ENCODE peak calls at places on chromosomes 5 and 9, in seven cellular contexts. B, U, Q, M, E, D and L are unnamed samples.

GRCh38 chr9:134175291-134175807 is 11.0 kb upstream of the RNU6ATAC start:
- DNase-seq in B (no peak), U (peak), Q (no peak), M (no peak), E (peak), D (no peak), L (no peak)

GRCh38 chr9:76459691-76460635 is 981 bp downstream of the GCNT1 start:
- DNase-seq in B (no peak), U (peak), Q (peak), M (peak), E (peak), D (peak), L (peak)

GRCh38 chr5:78995521-78995920 is 10.4 kb upstream of the ARSB start:
- DNase-seq in B (no peak), U (no peak), Q (no peak), M (no peak), E (no peak), D (no peak), L (no peak)

GRCh38 chr5:6659941-6660684 is 26.9 kb downstream of the SRD5A1 start:
- DNase-seq in B (peak), U (no peak), Q (no peak), M (no peak), E (no peak), D (no peak), L (no peak)

GRCh38 chr5:167051369-167051768 is 1240.1 kb upstream of the WWC1 start:
- DNase-seq in B (no peak), U (no peak), Q (no peak), M (no peak), E (no peak), D (no peak), L (no peak)

GRCh38 chr9:1058826-1059225 is 8.7 kb downstream of the DMRT2 start:
- DNase-seq in B (no peak), U (no peak), Q (no peak), M (no peak), E (no peak), D (no peak), L (no peak)

GRCh38 chr5:97281257-97281656 is 98.2 kb upstream of the RIOK2 start:
- DNase-seq in B (no peak), U (no peak), Q (no peak), M (no peak), E (no peak), D (no peak), L (no peak)

GRCh38 chr5:149002053-149002452 is 60.8 kb downstream of the SH3TC2 start:
- DNase-seq in B (no peak), U (no peak), Q (peak), M (peak), E (peak), D (no peak), L (no peak)

GRCh38 chr5:34897646-34898045 is 17.7 kb downstream of the RAD1 start:
- DNase-seq in B (no peak), U (no peak), Q (no peak), M (peak), E (no peak), D (no peak), L (no peak)

GRCh38 chr5:139696894-139697658 is 48.9 kb downstream of the CXXC5 start:
- DNase-seq in B (no peak), U (peak), Q (peak), M (peak), E (peak), D (no peak), L (no peak)

GRCh38 chr9:76394896-76395244 is 644 bp upstream of the RFK start:
- DNase-seq in B (peak), U (no peak), Q (peak), M (no peak), E (peak), D (no peak), L (peak)

GRCh38 chr9:69307446-69308216 is 17.4 kb upstream of the ENTREP1 start:
- DNase-seq in B (no peak), U (no peak), Q (no peak), M (no peak), E (no peak), D (no peak), L (no peak)

GRCh38 chr9:2985343-2985742 is 141.4 kb upstream of the PUM3 start:
- DNase-seq in B (no peak), U (no peak), Q (no peak), M (no peak), E (no peak), D (no peak), L (no peak)

GRCh38 chr9:2992427-2992826 is 148.5 kb upstream of the PUM3 start:
- DNase-seq in B (no peak), U (no peak), Q (no peak), M (no peak), E (no peak), D (no peak), L (no peak)

GRCh38 chr9:2987679-2988078 is 143.8 kb upstream of the PUM3 start:
- DNase-seq in B (no peak), U (no peak), Q (no peak), M (no peak), E (no peak), D (no peak), L (no peak)

DNA sequence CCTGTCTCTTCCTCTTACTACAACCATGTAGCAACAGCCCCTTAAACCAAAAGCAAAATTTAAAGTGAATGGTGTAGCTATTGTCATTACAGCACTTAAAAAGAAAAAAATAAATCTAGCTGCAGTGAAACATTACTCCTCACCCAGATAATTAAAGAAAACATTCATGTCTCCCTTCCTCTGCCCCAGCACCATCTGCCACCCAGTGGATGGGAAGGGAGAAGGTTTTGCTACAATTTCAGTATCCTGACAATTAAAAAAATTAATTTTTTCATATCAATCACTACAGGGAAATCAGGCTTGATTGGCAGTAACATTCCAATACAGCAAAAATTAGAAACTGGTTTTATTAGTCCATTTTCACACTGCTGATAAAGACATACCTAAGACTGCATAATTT is 147.4 kb upstream of the PUM3 start:
- DNase-seq in B (no peak), U (no peak), Q (no peak), M (no peak), E (no peak), D (no peak), L (no peak)
- TF ChIP-seq CTCF in B (no peak), U (no peak), Q (no peak), M (peak), E (no peak), D (peak), L (no peak)

GRCh38 chr5:141560141-141560540 is 58.7 kb downstream of the DIAPH1 start:
- DNase-seq in B (no peak), U (no peak), Q (no peak), M (peak), E (no peak), D (no peak), L (no peak)

GRCh38 chr5:141557681-141558136 is 61.1 kb downstream of the DIAPH1 start:
- DNase-seq in B (peak), U (peak), Q (peak), M (peak), E (peak), D (peak), L (peak)

GRCh38 chr5:141558150-141558549 is 60.6 kb downstream of the DIAPH1 start:
- DNase-seq in B (no peak), U (no peak), Q (no peak), M (no peak), E (no peak), D (no peak), L (no peak)

GRCh38 chr5:141559481-141559880 is 59.3 kb downstream of the DIAPH1 start:
- DNase-seq in B (no peak), U (no peak), Q (no peak), M (peak), E (no peak), D (no peak), L (no peak)

GRCh38 chr5:141560725-141561483 is 57.9 kb downstream of the DIAPH1 start:
- DNase-seq in B (no peak), U (peak), Q (peak), M (peak), E (peak), D (peak), L (peak)
- TF ChIP-seq CTCF in B (peak), U (peak), Q (peak), M (peak), E (peak), D (peak), L (peak)

DNA sequence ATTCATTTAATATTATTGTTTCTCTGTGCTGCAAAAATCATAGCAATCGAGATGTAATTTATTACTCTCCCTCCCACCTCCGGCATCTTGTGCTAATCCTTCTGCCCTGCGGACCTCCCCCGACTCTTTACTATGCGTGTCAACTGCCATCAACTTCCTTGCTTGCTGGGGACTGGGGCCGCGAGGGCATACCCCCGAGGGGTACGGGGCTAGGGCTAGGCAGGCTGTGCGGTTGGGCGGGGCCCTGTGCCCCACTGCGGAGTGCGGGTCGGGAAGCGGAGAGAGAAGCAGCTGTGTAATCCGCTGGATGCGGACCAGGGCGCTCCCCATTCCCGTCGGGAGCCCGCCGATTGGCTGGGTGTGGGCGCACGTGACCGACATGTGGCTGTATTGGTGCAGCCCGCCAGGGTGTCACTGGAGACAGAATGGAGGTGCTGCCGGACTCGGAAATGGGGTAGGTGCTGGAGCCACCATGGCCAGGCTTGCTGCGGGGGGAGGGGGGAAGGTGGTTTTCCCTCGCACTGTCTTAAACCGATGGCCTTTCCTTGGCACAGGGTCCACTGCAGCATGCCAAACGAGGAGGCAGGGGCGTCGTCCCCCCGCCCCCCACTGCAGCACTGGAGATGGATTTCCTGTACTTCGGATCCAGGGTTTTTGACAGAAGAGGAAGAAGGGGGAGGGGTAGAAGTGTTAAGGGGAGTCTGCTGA is at the start of gene APC:
- DNase-seq in B (peak), U (peak), Q (peak), M (peak), E (peak), D (peak), L (peak)
- TF ChIP-seq CTCF in B (no peak), U (no peak), Q (peak), M (no peak), E (no peak), D (peak), L (peak)

GRCh38 chr9:82763631-82764030 is 299.3 kb downstream of the RASEF start:
- DNase-seq in B (no peak), U (no peak), Q (no peak), M (peak), E (peak), D (no peak), L (peak)
- TF ChIP-seq CTCF in B (no peak), U (no peak), Q (peak), M (peak), E (no peak), D (no peak), L (no peak)

GRCh38 chr5:141864371-141865370 is 13.5 kb downstream of the PCDH1 start:
- DNase-seq in B (no peak), U (no peak), Q (no peak), M (no peak), E (no peak), D (no peak), L (no peak)
- TF ChIP-seq CTCF in B (no peak), U (no peak), Q (no peak), M (no peak), E (no peak), D (no peak), L (no peak)

GRCh38 chr9:23825143-23825531 is 903 bp downstream of the ELAVL2 start:
- DNase-seq in B (no peak), U (no peak), Q (no peak), M (no peak), E (no peak), D (peak), L (peak)
- TF ChIP-seq CTCF in B (no peak), U (no peak), Q (no peak), M (no peak), E (no peak), D (no peak), L (no peak)

GRCh38 chr9:36191696-36192095 is 975 bp downstream of the CLTA start:
- DNase-seq in B (no peak), U (no peak), Q (no peak), M (peak), E (peak), D (no peak), L (no peak)

GRCh38 chr9:36189978-36190377 is 743 bp upstream of the CLTA start:
- DNase-seq in B (no peak), U (no peak), Q (no peak), M (no peak), E (no peak), D (no peak), L (no peak)

GRCh38 chr9:36191290-36191645 is 547 bp downstream of the CLTA start:
- DNase-seq in B (peak), U (peak), Q (no peak), M (peak), E (peak), D (peak), L (no peak)

GRCh38 chr9:36192196-36192595 is 1.5 kb downstream of the CLTA start:
- DNase-seq in B (no peak), U (no peak), Q (no peak), M (peak), E (peak), D (no peak), L (no peak)

DNA sequence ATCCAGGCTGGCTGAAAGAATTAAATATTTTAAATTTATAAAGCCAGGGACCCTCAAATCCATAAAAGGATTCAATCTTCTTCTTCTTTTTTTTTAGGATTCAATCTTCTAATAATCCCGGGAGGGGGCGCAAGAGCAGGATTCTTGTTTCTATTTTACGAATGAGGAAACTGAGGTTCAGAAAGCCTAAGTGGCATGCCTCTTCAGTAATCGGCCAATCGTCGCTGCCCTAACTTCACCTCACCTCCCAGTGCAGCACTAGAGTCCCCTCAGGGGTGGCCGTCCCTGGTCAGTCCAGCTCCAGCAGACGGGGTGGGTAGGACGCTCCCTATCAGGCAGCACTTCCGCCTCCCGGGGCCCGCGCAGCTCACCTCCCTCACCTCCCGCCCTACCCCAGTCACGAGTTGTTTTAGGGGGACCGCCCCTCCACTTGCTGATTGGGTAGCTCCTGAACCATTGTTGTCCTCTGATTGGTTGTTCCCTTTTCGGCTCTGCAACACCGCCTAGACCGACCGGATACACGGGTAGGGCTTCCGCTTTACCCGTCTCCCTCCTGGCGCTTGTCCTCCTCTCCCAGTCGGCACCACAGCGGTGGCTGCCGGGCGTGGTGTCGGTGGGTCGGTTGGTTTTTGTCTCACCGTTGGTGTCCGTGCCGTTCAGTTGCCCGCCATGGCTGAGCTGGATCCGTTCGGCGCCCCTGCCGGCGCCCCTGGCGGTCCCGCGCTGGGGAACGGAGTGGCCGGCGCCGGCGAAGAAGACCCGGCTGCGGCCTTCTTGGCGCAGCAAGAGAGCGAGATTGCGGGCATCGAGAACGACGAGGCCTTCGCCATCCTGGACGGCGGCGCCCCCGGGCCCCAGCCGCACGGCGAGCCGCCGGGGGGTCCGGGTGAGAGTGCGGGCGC is at the start of gene CLTA:
- DNase-seq in B (peak), U (peak), Q (peak), M (peak), E (peak), D (peak), L (peak)
- TF ChIP-seq CTCF in B (peak), U (peak), Q (peak), M (peak), E (peak), D (peak), L (peak)

GRCh38 chr9:20524776-20525175 is 97.5 kb downstream of the MLLT3 start:
- DNase-seq in B (no peak), U (no peak), Q (no peak), M (peak), E (no peak), D (no peak), L (no peak)
- TF ChIP-seq CTCF in B (no peak), U (no peak), Q (peak), M (peak), E (no peak), D (peak), L (no peak)

GRCh38 chr9:110337727-110338522 is at the start of gene TXNDC8:
- DNase-seq in B (no peak), U (no peak), Q (no peak), M (no peak), E (no peak), D (no peak), L (no peak)

GRCh38 chr9:110343537-110343936 is 5.9 kb upstream of the TXNDC8 start:
- DNase-seq in B (no peak), U (no peak), Q (no peak), M (no peak), E (no peak), D (no peak), L (no peak)

GRCh38 chr9:110334871-110335270 is 2.8 kb downstream of the TXNDC8 start:
- DNase-seq in B (no peak), U (no peak), Q (no peak), M (no peak), E (no peak), D (no peak), L (no peak)

DNA sequence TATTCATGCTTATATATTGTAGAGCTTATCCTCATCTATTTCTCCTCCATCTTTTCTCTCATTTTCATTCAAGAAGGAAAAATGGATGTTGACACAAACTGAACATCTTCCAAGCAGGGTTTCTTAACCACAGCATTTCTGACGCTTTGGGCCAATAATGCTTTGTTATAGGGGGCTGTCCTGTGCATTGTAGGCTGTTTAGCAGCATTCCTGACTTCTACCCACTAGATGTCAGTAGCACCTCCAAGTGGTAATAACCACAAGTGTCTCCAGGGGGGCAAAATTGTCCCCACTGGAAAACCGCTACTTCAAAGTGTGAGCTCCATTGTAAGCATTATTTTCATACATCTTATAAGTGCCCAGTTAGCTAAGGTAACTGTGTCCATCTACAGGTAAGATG is 2.6 kb upstream of the TXNDC8 start:
- DNase-seq in B (no peak), U (no peak), Q (no peak), M (peak), E (no peak), D (no peak), L (no peak)
- TF ChIP-seq CTCF in B (no peak), U (no peak), Q (peak), M (peak), E (no peak), D (peak), L (no peak)